ENCODE peak calls at places on chromosomes 5 and 9, in four cellular contexts. R, Y, F and N are unnamed samples.

GRCh38 chr5:146079695-146080361 is 25.5 kb downstream of the PLAC8L1 start:
- DNase-seq in Y (no peak), F (no peak), R (peak), N (no peak)

GRCh38 chr5:55073211-55073610 is 29.2 kb upstream of the GZMA start:
- DNase-seq in R (no peak), Y (no peak), F (no peak), N (no peak)

GRCh38 chr9:88092699-88093359 is 45.4 kb downstream of the SPATA31C2 start:
- DNase-seq in Y (no peak), R (no peak), F (no peak), N (no peak)

GRCh38 chr5:157390179-157390923 is 69.7 kb upstream of the NIPAL4 start:
- DNase-seq in F (peak), Y (no peak), R (no peak), N (no peak)

GRCh38 chr9:4382722-4383317 is 83.0 kb upstream of the GLIS3 start:
- DNase-seq in R (peak), F (no peak), Y (no peak), N (peak)

GRCh38 chr9:38421498-38422211 is 2.6 kb downstream of the IGFBPL1 start:
- DNase-seq in R (no peak), Y (no peak), F (no peak), N (peak)

GRCh38 chr5:155616779-155617392 is 603.3 kb downstream of the KIF4B start:
- DNase-seq in F (peak), R (no peak), Y (peak), N (peak)

GRCh38 chr5:168328804-168329203 is 37.4 kb downstream of the WWC1 start:
- DNase-seq in R (peak), F (peak), Y (peak), N (no peak)

GRCh38 chr5:73373814-73374510 is 74.6 kb downstream of the FOXD1 start:
- DNase-seq in R (no peak), Y (no peak), F (no peak), N (no peak)

GRCh38 chr5:175457466-175457865 is 13.5 kb upstream of the DRD1 start:
- DNase-seq in F (no peak), Y (no peak), R (peak), N (no peak)

DNA sequence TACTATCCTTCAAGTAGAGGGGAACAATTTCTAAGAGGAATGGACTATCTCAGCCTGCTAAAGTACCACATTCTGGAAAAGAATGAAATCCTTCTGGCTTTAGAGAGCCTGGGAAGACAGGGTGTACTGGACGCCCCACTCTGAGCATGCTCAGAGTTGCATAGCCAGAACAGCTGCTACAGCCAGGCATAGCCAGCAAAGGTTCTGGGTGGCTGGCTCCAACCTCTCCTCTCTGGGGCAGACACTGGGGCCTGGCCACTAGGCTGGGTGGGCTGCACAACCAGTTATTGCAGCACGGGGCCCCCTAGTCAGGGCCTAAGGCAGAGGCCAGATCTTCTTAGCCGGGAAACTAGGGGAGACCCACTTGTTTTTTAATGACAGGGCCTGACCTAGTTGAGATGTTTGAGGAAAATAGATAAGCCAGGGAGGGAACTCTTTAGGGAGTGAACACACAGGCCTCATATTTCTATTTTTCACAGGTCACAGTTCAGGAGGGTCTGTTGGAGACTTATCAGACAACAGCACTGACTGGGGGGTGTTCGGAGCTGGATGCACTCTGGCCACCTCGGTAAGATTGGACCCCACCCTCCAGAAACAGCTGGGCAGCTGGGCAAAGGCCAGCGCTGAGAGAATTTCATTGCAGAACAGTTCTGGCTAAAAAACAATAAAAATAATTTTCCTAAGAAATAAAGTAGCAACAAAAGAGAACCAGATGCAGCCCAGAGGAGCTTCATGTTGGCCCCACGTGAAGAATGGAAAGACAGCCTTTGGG is 142.9 kb downstream of the LPAR1 start:
- DNase-seq in R (no peak), F (no peak), Y (no peak), N (no peak)
- TF ChIP-seq MXI1 in R (no peak), F (no peak), Y (no peak), N (no peak)

DNA sequence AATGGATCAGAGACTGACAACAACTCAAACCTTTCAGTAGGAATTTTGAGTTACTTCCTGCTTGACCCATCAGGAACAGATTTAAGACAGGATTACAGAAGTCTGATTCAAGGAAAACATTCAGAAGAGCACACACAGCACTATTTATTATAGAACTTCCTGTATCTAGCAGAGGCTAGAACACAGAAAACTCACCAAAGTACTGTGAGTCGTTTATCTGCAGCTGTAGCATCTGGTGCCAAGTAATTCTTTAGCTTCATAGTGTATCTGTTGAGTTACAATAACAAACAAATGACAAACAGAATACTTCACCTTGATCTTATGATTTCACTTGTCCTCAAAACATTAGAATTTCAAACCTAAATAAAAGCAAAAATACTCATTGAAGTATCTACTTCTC is 13.9 kb downstream of the LEAP2 start:
- DNase-seq in R (no peak), F (no peak), Y (no peak), N (no peak)
- TF ChIP-seq TAF1 in R (no peak), F (no peak), Y (no peak), N (no peak)

DNA sequence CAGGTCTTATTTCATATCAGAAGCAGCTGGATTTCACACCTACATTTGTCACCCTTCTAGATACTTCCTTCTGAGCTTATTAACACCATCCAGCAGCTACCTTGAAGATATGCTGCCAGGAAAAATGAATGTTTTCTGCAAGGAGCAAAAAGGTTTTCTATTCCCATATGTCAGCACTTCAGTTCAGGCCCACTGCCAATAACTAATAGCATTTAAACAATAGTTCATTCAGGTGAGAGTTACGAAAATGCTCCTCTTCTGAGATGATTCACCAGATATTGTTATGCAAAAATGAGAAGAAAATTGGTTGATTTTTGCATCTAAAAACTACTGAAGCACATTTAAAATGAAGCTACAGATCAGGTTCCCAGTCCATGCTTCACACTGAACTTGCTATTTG is 56.4 kb upstream of the ISL1 start:
- DNase-seq in F (no peak), Y (no peak), R (no peak), N (no peak)
- TF ChIP-seq REST in F (no peak), Y (no peak), R (no peak), N (no peak)

DNA sequence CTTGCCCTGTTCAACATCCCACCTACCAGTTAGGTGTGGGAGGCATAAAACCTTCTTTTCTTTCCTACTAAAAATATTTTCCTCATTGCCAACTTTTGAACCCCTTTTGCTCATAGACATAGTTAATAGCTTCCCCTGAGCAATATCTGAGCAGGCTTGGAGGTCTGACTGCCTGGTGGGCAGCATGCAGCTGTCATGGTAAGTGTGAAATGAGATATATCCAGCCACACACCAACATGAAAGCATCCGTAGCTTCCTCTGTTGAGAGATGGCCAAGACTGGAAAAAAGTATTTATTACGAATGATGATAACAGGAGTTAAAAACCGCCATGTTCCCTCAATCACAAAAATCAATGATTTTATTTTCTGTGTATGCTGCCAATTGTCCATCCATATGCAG is 190.1 kb downstream of the TMEM38B start:
- DNase-seq in R (no peak), Y (no peak), F (no peak), N (no peak)
- TF ChIP-seq MXI1 in R (no peak), Y (no peak), F (no peak), N (no peak)

GRCh38 chr5:64759960-64760695 is 8.4 kb downstream of the SREK1IP1 start:
- DNase-seq in R (no peak), Y (peak), F (no peak), N (no peak)
- TF ChIP-seq TAF1 in R (no peak), Y (no peak), F (no peak), N (no peak)

GRCh38 chr9:133405508-133406009 is 12.3 kb downstream of the REXO4 start:
- DNase-seq in F (no peak), Y (no peak), R (no peak), N (no peak)

GRCh38 chr9:133406039-133406438 is 11.8 kb downstream of the REXO4 start:
- DNase-seq in R (no peak), Y (no peak), F (no peak), N (no peak)

GRCh38 chr9:133406480-133407307 is 11.1 kb downstream of the REXO4 start:
- DNase-seq in R (no peak), Y (peak), F (peak), N (peak)

GRCh38 chr9:133404440-133405002 is 13.3 kb downstream of the REXO4 start:
- DNase-seq in F (no peak), Y (no peak), R (no peak), N (no peak)

DNA sequence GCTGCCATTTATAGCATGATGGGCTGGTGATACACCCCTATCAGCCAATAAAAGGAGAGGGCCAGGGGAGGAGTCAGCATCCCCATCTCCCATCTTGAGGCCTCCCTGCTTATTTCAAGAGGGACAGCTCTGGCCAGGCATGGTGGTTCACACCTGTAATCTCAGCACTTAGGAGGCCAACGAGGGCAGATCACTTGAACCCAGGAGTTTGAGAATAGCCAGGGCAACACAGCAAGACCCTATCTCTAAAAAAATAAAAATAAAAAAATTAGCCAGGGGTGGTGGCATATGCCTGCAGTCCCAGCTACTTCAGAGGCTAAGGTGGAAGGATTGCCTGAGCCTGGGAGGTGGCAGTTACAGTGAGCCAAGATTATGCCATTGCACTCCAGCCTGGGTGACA is 9.8 kb downstream of the REXO4 start:
- DNase-seq in F (no peak), Y (no peak), R (no peak), N (no peak)
- TF ChIP-seq REST in F (no peak), Y (no peak), R (no peak), N (no peak)

GRCh38 chr5:133251296-133252132 is 199.7 kb downstream of the HSPA4 start:
- DNase-seq in Y (no peak), F (peak), R (no peak), N (no peak)
- TF ChIP-seq MXI1 in Y (no peak), F (no peak), R (no peak), N (no peak)

DNA sequence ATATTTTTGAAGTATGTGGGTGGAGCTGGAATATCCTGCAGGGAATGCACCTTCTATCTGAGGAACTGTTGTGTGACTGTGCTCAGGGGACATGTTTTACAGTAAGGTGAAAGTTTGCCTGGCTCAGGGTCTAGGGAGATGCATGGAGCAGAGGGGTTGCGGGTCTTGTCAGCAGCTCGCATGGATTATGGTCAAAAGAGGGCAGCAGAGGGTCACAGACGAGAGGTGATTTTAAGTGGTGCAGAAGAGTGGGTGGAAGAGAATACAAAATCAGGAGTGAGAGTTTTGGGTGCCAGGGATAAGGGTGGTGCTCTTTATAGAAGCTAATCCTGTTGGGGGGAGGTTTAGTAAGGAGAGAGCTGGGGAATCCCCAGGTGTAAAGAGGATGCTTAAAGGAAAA is 53.5 kb upstream of the GRIN3A start:
- DNase-seq in Y (peak), F (peak), R (no peak), N (peak)
- TF ChIP-seq TAF1 in Y (no peak), F (no peak), R (no peak), N (no peak)

DNA sequence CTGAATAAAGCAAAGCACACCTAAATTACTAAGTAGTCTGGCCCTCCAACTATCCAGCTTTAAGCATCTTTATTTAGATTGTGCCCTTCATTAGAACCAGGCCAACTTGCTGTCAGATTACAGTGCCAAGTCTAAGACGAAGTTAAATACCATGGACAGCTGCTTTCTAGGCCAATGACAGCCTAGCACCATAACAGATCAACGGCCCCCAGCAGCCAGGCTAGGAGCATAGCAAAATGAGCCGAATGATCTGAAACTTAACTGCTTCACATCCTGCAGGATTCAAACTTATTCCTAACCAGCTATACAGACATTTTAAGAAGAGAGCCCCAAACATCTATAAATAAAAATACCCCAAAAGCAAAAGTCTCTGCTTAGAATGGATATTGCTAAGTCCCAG is 6.8 kb downstream of the SLC24A2 start:
- DNase-seq in Y (no peak), R (no peak), F (no peak), N (no peak)
- TF ChIP-seq REST in Y (peak), R (peak), F (peak), N (peak)

DNA sequence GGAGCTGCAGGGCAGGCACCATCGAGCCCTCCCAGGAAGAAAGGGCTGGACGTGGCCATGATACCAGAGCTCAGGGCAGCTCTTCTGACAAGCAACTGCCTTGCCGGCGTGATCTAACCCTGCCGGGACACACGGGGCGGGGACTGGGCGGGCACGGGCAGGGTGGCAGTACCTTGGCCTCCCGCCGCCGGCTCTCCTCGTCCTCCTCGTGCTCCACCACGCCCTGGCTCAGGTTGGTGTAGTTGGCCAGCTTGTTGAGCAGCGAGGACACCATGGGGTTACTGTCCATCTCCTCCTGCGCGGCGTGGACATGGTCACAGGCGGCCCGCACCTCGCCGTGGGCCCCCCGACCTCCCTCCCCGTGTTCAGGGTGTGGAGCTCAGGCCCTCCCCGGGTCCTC is 18.5 kb downstream of the SLC12A7 start:
- DNase-seq in Y (no peak), R (no peak), F (no peak), N (no peak)
- TF ChIP-seq MXI1 in Y (no peak), R (no peak), F (no peak), N (no peak)